ENCODE peak calls at places on chromosomes 6 and 20, in four cellular contexts. V is astrocyte; I is psoas muscle; K is CD8-positive, alpha-beta T cell. R is an unnamed sample.

GRCh38 chr20:12173333-12173732 is 255.6 kb downstream of the BTBD3 start:
- DNase-seq in V (no peak), I (no peak), K (no peak), R (no peak)

GRCh38 chr6:23013776-23014175 is 444.4 kb downstream of the HDGFL1 start:
- DNase-seq in V (peak; percentile 72), I (no peak), K (no peak), R (peak; percentile 26)

GRCh38 chr6:137697267-137697938 is 169.7 kb upstream of the TNFAIP3 start:
- DNase-seq in V (peak; percentile 80), I (no peak), K (no peak), R (peak; percentile 67)

GRCh38 chr6:46246081-46246480 is 75.3 kb upstream of the ENPP5 start:
- DNase-seq in V (no peak), I (no peak), K (no peak), R (no peak)

GRCh38 chr20:48667889-48668413 is 159.8 kb downstream of the PREX1 start:
- DNase-seq in V (peak; percentile 24), I (no peak), K (no peak), R (peak; percentile 76)

GRCh38 chr6:113858067-113858604 is 991 bp downstream of the MARCKS start:
- DNase-seq in V (peak; percentile 27), I (peak; percentile 38), K (no peak), R (peak; percentile 96)

GRCh38 chr6:166629628-166630027 is 2.6 kb upstream of the RPS6KA2 start:
- DNase-seq in V (peak; percentile 92), I (no peak), K (no peak), R (peak; percentile 92)

GRCh38 chr20:39233755-39234154 is 271.6 kb downstream of the DHX35 start:
- DNase-seq in V (no peak), I (no peak), K (no peak), R (no peak)

GRCh38 chr6:19812512-19813119 is 24.6 kb upstream of the ID4 start:
- DNase-seq in V (peak; percentile 39), I (no peak), K (no peak), R (peak; percentile 64)

GRCh38 chr6:142871910-142872331 is 73.1 kb downstream of the HIVEP2 start:
- DNase-seq in V (peak; percentile 99), I (no peak), K (no peak), R (peak; percentile 66)

GRCh38 chr6:121645100-121645745 is 209.8 kb downstream of the GJA1 start:
- DNase-seq in V (peak; percentile 71), I (no peak), K (no peak), R (peak; percentile 8)

GRCh38 chr20:44901972-44902371 is 7.9 kb upstream of the PABPC1L start:
- DNase-seq in V (peak; percentile 56), I (no peak), K (no peak), R (peak; percentile 65)

GRCh38 chr6:163751032-163751525 is 336.6 kb downstream of the QKI start:
- DNase-seq in V (no peak), I (no peak), K (no peak), R (no peak)

GRCh38 chr6:111625511-111626331 is 20.0 kb upstream of the TRAF3IP2 start:
- DNase-seq in V (peak; percentile 84), I (peak; percentile 60), K (no peak), R (peak; percentile 83)

GRCh38 chr6:90294989-90295853 is 1.4 kb downstream of the BACH2 start:
- DNase-seq in V (no peak), I (peak; percentile 46), K (peak; percentile 82), R (peak; percentile 85)

GRCh38 chr6:149140137-149140909 is 177.2 kb upstream of the TAB2 start:
- DNase-seq in V (no peak), I (no peak), K (peak; percentile 62), R (no peak)

GRCh38 chr20:1820137-1821074 is 74.8 kb upstream of the SIRPA start:
- DNase-seq in V (peak; percentile 81), I (no peak), K (no peak), R (no peak)

GRCh38 chr20:57122481-57123138 is 143.8 kb downstream of the BMP7 start:
- DNase-seq in V (no peak), I (no peak), K (no peak), R (no peak)

GRCh38 chr6:75642314-75642713 is 40.6 kb downstream of the SENP6 start:
- DNase-seq in V (no peak), I (no peak), K (no peak), R (no peak)

GRCh38 chr6:80363501-80363900 is 257.0 kb downstream of the BCKDHB start:
- DNase-seq in V (no peak), I (no peak), K (no peak), R (peak; percentile 56)

GRCh38 chr6:170137176-170137891 is 153.5 kb downstream of the DLL1 start:
- DNase-seq in V (no peak), I (no peak), K (peak; percentile 21), R (peak; percentile 72)

GRCh38 chr20:43016257-43016656 is 173.4 kb downstream of the PTPRT start:
- DNase-seq in V (no peak), I (no peak), K (no peak), R (no peak)

GRCh38 chr6:67184405-67184804 is 1450.7 kb upstream of the ADGRB3 start:
- DNase-seq in V (no peak), I (no peak), K (no peak), R (no peak)

GRCh38 chr6:37399131-37399530 is 33.9 kb upstream of the CMTR1 start:
- DNase-seq in V (no peak), I (no peak), K (no peak), R (no peak)

GRCh38 chr20:44696315-44696714 is 18.9 kb upstream of the CCN5 start:
- DNase-seq in V (no peak), I (no peak), K (no peak), R (no peak)

GRCh38 chr6:53915292-53915691 is 120.5 kb downstream of the LRRC1 start:
- DNase-seq in V (no peak), I (no peak), K (no peak), R (no peak)

GRCh38 chr6:70998148-70998547 is 41.3 kb upstream of the B3GAT2 start:
- DNase-seq in V (no peak), I (no peak), K (no peak), R (no peak)

DNA sequence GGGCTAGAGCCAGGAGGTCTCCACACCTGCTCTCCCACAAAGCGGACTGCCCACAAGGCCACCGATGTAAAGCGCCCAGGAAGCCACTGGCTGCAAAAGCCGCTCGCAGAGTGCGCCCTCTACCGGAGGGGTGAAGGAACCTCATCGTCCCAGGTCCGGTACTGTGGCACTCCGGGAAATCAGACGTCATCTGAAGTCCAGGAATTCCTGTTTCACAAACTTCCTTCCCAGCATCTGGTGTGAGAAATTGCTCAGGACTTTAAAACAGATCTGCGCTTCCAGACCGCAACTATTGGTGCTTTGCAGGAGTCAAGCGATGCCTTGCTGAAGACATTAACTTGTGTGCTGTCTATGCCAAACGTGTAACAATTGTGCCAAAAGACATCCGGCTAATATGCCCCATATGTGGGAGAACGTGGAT is 115.1 kb upstream of the ARID1B start:
- DNase-seq in V (no peak), I (peak; percentile 21), K (no peak), R (no peak)
- TF ChIP-seq CTCF in V (peak; percentile 55), I (peak; percentile 36), K (peak; percentile 60), R (peak; percentile 17)

GRCh38 chr20:8335796-8336195 is 203.7 kb downstream of the PLCB1 start:
- DNase-seq in V (no peak), I (no peak), K (no peak), R (no peak)
- H3K4me3 ChIP-seq in V (no peak overlapping the region), I (no peak overlapping the region), K (no peak overlapping the region), R (no peak overlapping the region)

DNA sequence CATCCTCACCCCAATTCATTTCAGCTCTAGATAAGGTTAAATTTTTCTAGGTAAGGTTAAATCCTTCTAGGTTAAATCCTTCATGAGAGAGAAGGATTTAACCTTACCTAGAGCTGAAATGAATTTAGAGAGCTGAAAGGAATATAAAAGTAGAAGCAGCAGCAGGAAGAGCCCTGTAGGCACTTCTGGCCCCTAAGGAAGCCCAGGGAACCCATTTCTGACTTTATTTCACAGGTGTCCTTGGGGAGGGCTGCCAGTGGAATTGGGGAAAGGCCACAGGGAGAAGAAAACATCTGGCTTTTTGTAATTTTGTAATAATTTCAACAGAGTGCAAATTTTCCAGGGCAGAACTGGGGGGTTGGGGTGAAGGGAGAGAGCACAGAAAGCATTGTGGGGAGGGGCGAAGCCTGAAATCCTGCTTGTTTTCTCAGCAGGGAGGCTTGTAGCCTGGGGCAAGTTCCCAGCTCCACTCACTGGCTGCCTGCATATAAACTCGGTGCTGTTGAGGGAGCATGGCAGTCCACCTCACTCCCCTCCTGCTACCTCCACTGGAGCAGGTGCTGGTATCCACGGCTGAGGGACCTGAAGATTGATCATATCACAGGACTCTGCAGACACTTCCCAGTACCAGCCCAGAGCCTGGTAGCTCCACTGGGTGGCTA is 65.7 kb upstream of the HCRTR2 start:
- DNase-seq in V (no peak), I (no peak), K (no peak), R (no peak)
- H3K27ac ChIP-seq in V (no peak overlapping the region), I (no peak overlapping the region), K (no peak overlapping the region), R (no peak overlapping the region)

DNA sequence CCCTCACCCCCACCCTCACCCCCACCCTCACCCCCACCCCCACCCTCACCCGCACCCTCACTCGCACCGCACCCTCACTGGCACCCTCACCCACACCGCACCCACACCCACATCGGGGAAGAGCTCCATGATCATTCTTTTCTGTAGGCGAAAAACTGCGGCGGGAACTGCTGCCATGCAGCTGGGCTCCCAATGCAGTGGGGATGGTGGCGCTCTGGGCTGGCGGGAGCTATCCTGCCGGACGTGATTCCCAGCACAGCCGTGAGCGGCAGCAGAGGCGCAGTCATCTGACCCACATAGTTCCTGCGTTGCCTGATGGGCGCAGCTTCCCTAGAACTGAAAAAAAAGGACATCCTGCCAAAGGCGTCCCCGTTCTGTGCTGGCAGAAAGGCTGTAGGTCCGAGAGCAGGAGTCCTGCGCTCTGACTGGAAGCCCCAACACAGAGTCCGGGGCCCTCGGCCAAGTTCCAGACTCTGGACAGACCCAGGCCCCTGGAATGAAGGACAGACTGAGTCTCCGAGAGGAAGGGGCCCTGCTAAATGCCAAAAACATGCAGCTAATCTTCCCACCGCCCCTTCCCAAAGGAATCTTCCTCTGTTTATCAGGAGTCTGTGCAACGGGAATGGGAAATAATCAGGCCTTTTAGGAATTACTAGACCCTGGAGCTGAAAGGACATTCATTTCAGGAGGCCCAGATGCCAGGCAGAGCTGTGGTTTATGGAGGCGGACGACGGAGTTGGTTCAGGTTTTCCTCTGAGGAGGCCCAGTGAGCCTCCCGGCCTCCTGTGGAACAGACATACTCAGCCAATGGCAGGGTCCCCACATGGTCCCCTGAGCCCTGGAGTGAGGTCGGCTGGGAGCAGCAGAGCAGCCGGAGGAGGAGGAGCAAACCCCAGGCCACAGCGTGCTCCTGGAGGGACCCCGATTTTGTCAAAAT is 14.1 kb upstream of the TCFL5 start:
- DNase-seq in V (peak; percentile 78), I (peak; percentile 81), K (no peak), R (peak; percentile 98)
- TF ChIP-seq CTCF in V (peak; percentile 27), I (peak; percentile 28), K (no peak), R (peak; percentile 43)